ENCODE peak calls at places on chromosomes 16 and 17, in four cellular contexts. E, V, U and Z are unnamed samples.

GRCh38 chr16:51853586-51853985 is 693.4 kb downstream of the TOX3 start:
- DNase-seq in V (no peak), E (no peak), U (no peak), Z (no peak)

GRCh38 chr16:25691519-25692091 is at the start of gene HS3ST4:
- DNase-seq in U (peak; percentile 38), E (no peak), V (no peak), Z (no peak)

GRCh38 chr16:66271074-66272060 is 95.1 kb upstream of the CDH5 start:
- DNase-seq in E (no peak), U (no peak), V (no peak), Z (no peak)

GRCh38 chr17:43314582-43314981 is 80.8 kb upstream of the RNU2-1 start:
- DNase-seq in V (no peak), U (no peak), E (no peak), Z (peak; percentile 39)

GRCh38 chr17:40121886-40122465 is at the start of gene MSL1:
- DNase-seq in V (peak; percentile 87), E (peak; percentile 80), U (peak; percentile 88), Z (peak; percentile 97)

GRCh38 chr16:46859719-46860152 is 24.4 kb upstream of the GPT2 start:
- DNase-seq in V (peak; percentile 26), E (no peak), U (no peak), Z (peak; percentile 31)

GRCh38 chr17:75524971-75525805 is at the start of gene LLGL2:
- DNase-seq in U (peak; percentile 68), V (peak; percentile 95), E (peak; percentile 80), Z (peak; percentile 96)

GRCh38 chr17:44796731-44797130 is 33.4 kb downstream of the GJC1 start:
- DNase-seq in E (no peak), U (no peak), V (no peak), Z (no peak)

GRCh38 chr17:82315703-82316358 is 1.6 kb downstream of the CD7 start:
- DNase-seq in V (no peak), U (no peak), E (no peak), Z (peak; percentile 87)

GRCh38 chr16:53069772-53070171 is 15.0 kb downstream of the CHD9 start:
- DNase-seq in U (no peak), E (no peak), V (no peak), Z (no peak)

GRCh38 chr16:86261379-86261778 is 248.9 kb upstream of the FOXF1 start:
- DNase-seq in U (no peak), E (no peak), V (no peak), Z (no peak)

GRCh38 chr16:10938321-10938720 is 3.9 kb downstream of the DEXI start:
- DNase-seq in E (no peak), V (no peak), U (no peak), Z (peak; percentile 39)